ENCODE peak calls at places on chromosomes 16 and 17, in eight cellular contexts. J is activated CD8-positive, alpha-beta memory T cell treated with anti-CD3 and anti-CD28 coated beads for 4 hours; G is A549; W is GM23338; X is immature natural killer cell; H is NCI-H460; N is posterior cingulate gyrus; T is GOT3. Q is an unnamed sample.

GRCh38 chr16:3582276-3583165 is 5.3 kb upstream of the NLRC3 start:
- DNase-seq in J (no peak), G (no peak), W (no peak), X (no peak), H (no peak), N (no peak), T (no peak), Q (no peak)

GRCh38 chr16:89623511-89624232 is 10.2 kb downstream of the DPEP1 start:
- DNase-seq in J (no peak), G (no peak), W (no peak), X (no peak), H (no peak), N (no peak), T (no peak), Q (no peak)

GRCh38 chr17:17682293-17682736 is 1.1 kb downstream of the RAI1 start:
- DNase-seq in J (no peak), G (peak; percentile 50), W (no peak), X (peak; percentile 74), H (no peak), N (peak; percentile 40), T (no peak), Q (peak; percentile 76)

GRCh38 chr17:56595831-56596740 is 2.6 kb downstream of the NOG start:
- DNase-seq in J (no peak), G (no peak), W (peak; percentile 74), X (no peak), H (no peak), N (no peak), T (no peak), Q (no peak)

GRCh38 chr16:23578096-23578830 is 17.9 kb downstream of the NDUFAB1 start:
- DNase-seq in J (no peak), G (no peak), W (no peak), X (no peak), H (no peak), N (no peak), T (no peak), Q (no peak)

GRCh38 chr16:87108941-87109340 is 208.3 kb downstream of the C16orf95 start:
- DNase-seq in J (no peak), G (no peak), W (no peak), X (no peak), H (no peak), N (no peak), T (no peak), Q (no peak)

GRCh38 chr17:74831442-74832146 is 28.1 kb downstream of the GRIN2C start:
- DNase-seq in J (no peak), G (no peak), W (no peak), X (no peak), H (no peak), N (no peak), T (no peak), Q (no peak)

GRCh38 chr17:63702223-63702577 is 2.3 kb upstream of the LIMD2 start:
- DNase-seq in J (no peak), G (no peak), W (no peak), X (peak; percentile 76), H (no peak), N (no peak), T (no peak), Q (no peak)

GRCh38 chr17:81165246-81166032 is at the start of gene PVALEF:
- DNase-seq in J (no peak), G (peak; percentile 70), W (peak; percentile 72), X (no peak), H (no peak), N (peak; percentile 56), T (no peak), Q (no peak)

GRCh38 chr16:833411-833810 is 32.9 kb upstream of the GNG13 start:
- DNase-seq in J (no peak), G (no peak), W (no peak), X (no peak), H (no peak), N (no peak), T (no peak), Q (no peak)

GRCh38 chr17:83072600-83073358 is 6.6 kb upstream of the METRNL start:
- DNase-seq in J (no peak), G (no peak), W (no peak), X (no peak), H (no peak), N (no peak), T (no peak), Q (no peak)

GRCh38 chr17:75914643-75915265 is 10.1 kb upstream of the MRPL38 start:
- DNase-seq in J (no peak), G (no peak), W (peak; percentile 76), X (no peak), H (no peak), N (no peak), T (no peak), Q (no peak)

GRCh38 chr16:9050102-9050830 is 41.2 kb upstream of the HAPSTR1 start:
- DNase-seq in J (no peak), G (no peak), W (peak; percentile 93), X (peak; percentile 5), H (no peak), N (no peak), T (no peak), Q (peak; percentile 52)

GRCh38 chr17:80290199-80290598 is 29.5 kb downstream of the RNF213 start:
- DNase-seq in J (no peak), G (no peak), W (no peak), X (no peak), H (no peak), N (no peak), T (no peak), Q (no peak)

GRCh38 chr16:9370071-9370491 is 278.6 kb downstream of the HAPSTR1 start:
- DNase-seq in J (no peak), G (no peak), W (peak; percentile 8), X (no peak), H (no peak), N (no peak), T (no peak), Q (no peak)

GRCh38 chr17:49687878-49688491 is 10.1 kb upstream of the SPOP start:
- DNase-seq in J (no peak), G (no peak), W (no peak), X (peak; percentile 39), H (peak; percentile 18), N (no peak), T (no peak), Q (no peak)

GRCh38 chr16:23148513-23149266 is 562 bp downstream of the USP31 start:
- DNase-seq in J (no peak), G (peak; percentile 35), W (peak; percentile 57), X (peak; percentile 58), H (peak; percentile 42), N (peak; percentile 52), T (no peak), Q (peak; percentile 90)

GRCh38 chr16:87017388-87018012 is 299.7 kb downstream of the C16orf95 start:
- DNase-seq in J (no peak), G (peak; percentile 56), W (peak; percentile 62), X (no peak), H (peak; percentile 41), N (no peak), T (no peak), Q (no peak)

GRCh38 chr16:67029249-67030096 is 524 bp downstream of the CBFB start:
- DNase-seq in J (peak; percentile 27), G (peak; percentile 36), W (peak; percentile 25), X (peak; percentile 68), H (no peak), N (peak; percentile 39), T (peak; percentile 52), Q (peak; percentile 82)

GRCh38 chr17:68199837-68200688 is 47.8 kb upstream of the AMZ2 start:
- DNase-seq in J (no peak), G (no peak), W (peak; percentile 54), X (no peak), H (no peak), N (no peak), T (no peak), Q (no peak)

GRCh38 chr16:56950881-56951771 is 10.6 kb upstream of the CETP start:
- DNase-seq in J (no peak), G (peak; percentile 60), W (peak; percentile 82), X (peak; percentile 31), H (peak; percentile 47), N (peak; percentile 29), T (no peak), Q (peak; percentile 49)

GRCh38 chr17:9360610-9361571 is 214.7 kb downstream of the STX8 start:
- DNase-seq in J (no peak), G (peak; percentile 70), W (no peak), X (no peak), H (no peak), N (no peak), T (no peak), Q (peak; percentile 44)

GRCh38 chr16:58652741-58653140 is 23.1 kb upstream of the CNOT1 start:
- DNase-seq in J (no peak), G (no peak), W (peak; percentile 95), X (no peak), H (peak; percentile 58), N (no peak), T (no peak), Q (no peak)

GRCh38 chr17:73749906-73750305 is 105.7 kb upstream of the SDK2 start:
- DNase-seq in J (no peak), G (no peak), W (no peak), X (no peak), H (no peak), N (no peak), T (no peak), Q (no peak)

GRCh38 chr17:49850772-49851386 is 3.0 kb upstream of the TAC4 start:
- DNase-seq in J (no peak), G (no peak), W (peak; percentile 40), X (peak; percentile 27), H (no peak), N (no peak), T (no peak), Q (no peak)

GRCh38 chr16:81696136-81696958 is 82.7 kb upstream of the PLCG2 start:
- DNase-seq in J (no peak), G (no peak), W (no peak), X (no peak), H (no peak), N (no peak), T (no peak), Q (peak; percentile 73)

GRCh38 chr16:46976550-46976949 is 3.1 kb upstream of the DNAJA2 start:
- DNase-seq in J (no peak), G (no peak), W (no peak), X (no peak), H (peak; percentile 33), N (no peak), T (no peak), Q (no peak)

GRCh38 chr17:18319604-18320256 is 4.6 kb downstream of the SMCR8 start:
- DNase-seq in J (no peak), G (peak; percentile 37), W (peak; percentile 78), X (peak; percentile 19), H (no peak), N (no peak), T (no peak), Q (peak; percentile 41)

GRCh38 chr16:55471448-55472097 is 7.4 kb upstream of the MMP2 start:
- DNase-seq in J (no peak), G (no peak), W (no peak), X (no peak), H (no peak), N (no peak), T (no peak), Q (no peak)

GRCh38 chr17:43220511-43221125 is 7.8 kb downstream of the CCDC200 start:
- DNase-seq in J (no peak), G (no peak), W (no peak), X (no peak), H (no peak), N (no peak), T (no peak), Q (no peak)

GRCh38 chr17:81537856-81538555 is 9.8 kb downstream of the FSCN2 start:
- DNase-seq in J (no peak), G (no peak), W (no peak), X (no peak), H (no peak), N (no peak), T (no peak), Q (no peak)

GRCh38 chr17:46063239-46063638 is 64.2 kb downstream of the STH start:
- DNase-seq in J (no peak), G (peak; percentile 84), W (no peak), X (no peak), H (peak; percentile 8), N (no peak), T (no peak), Q (peak; percentile 48)